ENCODE peak calls at places on chromosomes 12 and 14, in nine cellular contexts. One of them, this sample, is unnamed. For H3K36me3, the result is how much of the 10 kb centered on the place peaks cover.

GRCh38 chr12:93176166-93176565 is 201.6 kb upstream of the NUDT4 start:
- DNase-seq in neural progenitor cell: no peak
- DNase-seq in brain microvascular endothelial cell: no peak
- DNase-seq in cardiac muscle cell: peak
- DNase-seq in thyroid gland: no peak
- DNase-seq in Peyer's patch: no peak
- DNase-seq in SK-N-SH: no peak
- DNase-seq in OCI-LY7: no peak
- DNase-seq in tibial artery: no peak
- DNase-seq in this sample: no peak

GRCh38 chr12:127656261-127656660 is 610.7 kb upstream of the TMEM132C start:
- DNase-seq in neural progenitor cell: no peak
- DNase-seq in brain microvascular endothelial cell: no peak
- DNase-seq in cardiac muscle cell: no peak
- DNase-seq in thyroid gland: no peak
- DNase-seq in Peyer's patch: no peak
- DNase-seq in SK-N-SH: no peak
- DNase-seq in OCI-LY7: no peak
- DNase-seq in tibial artery: no peak
- DNase-seq in this sample: no peak

GRCh38 chr12:50979369-50980052 is 27.2 kb downstream of the HIGD1C start:
- DNase-seq in neural progenitor cell: no peak
- DNase-seq in brain microvascular endothelial cell: no peak
- DNase-seq in cardiac muscle cell: no peak
- DNase-seq in thyroid gland: peak
- DNase-seq in Peyer's patch: no peak
- DNase-seq in SK-N-SH: no peak
- DNase-seq in OCI-LY7: no peak
- DNase-seq in tibial artery: no peak
- DNase-seq in this sample: no peak

GRCh38 chr14:50846171-50846880 is 15.4 kb upstream of the NIN start:
- DNase-seq in neural progenitor cell: no peak
- DNase-seq in brain microvascular endothelial cell: peak
- DNase-seq in cardiac muscle cell: peak
- DNase-seq in thyroid gland: peak
- DNase-seq in Peyer's patch: no peak
- DNase-seq in SK-N-SH: no peak
- DNase-seq in OCI-LY7: no peak
- DNase-seq in tibial artery: no peak
- DNase-seq in this sample: no peak

GRCh38 chr12:64877363-64878004 is 53.0 kb downstream of the TBC1D30 start:
- DNase-seq in neural progenitor cell: no peak
- DNase-seq in brain microvascular endothelial cell: no peak
- DNase-seq in cardiac muscle cell: peak
- DNase-seq in thyroid gland: no peak
- DNase-seq in Peyer's patch: no peak
- DNase-seq in SK-N-SH: no peak
- DNase-seq in OCI-LY7: no peak
- DNase-seq in tibial artery: no peak
- DNase-seq in this sample: no peak

GRCh38 chr14:40870252-40870651 is 736.4 kb upstream of the LRFN5 start:
- DNase-seq in neural progenitor cell: no peak
- DNase-seq in brain microvascular endothelial cell: no peak
- DNase-seq in cardiac muscle cell: no peak
- DNase-seq in thyroid gland: no peak
- DNase-seq in Peyer's patch: no peak
- DNase-seq in SK-N-SH: no peak
- DNase-seq in OCI-LY7: no peak
- DNase-seq in tibial artery: no peak
- DNase-seq in this sample: no peak

GRCh38 chr14:70919774-70920173 is 12.5 kb downstream of the PCNX1 start:
- DNase-seq in neural progenitor cell: no peak
- DNase-seq in brain microvascular endothelial cell: peak
- DNase-seq in cardiac muscle cell: peak
- DNase-seq in thyroid gland: peak
- DNase-seq in Peyer's patch: no peak
- DNase-seq in SK-N-SH: no peak
- DNase-seq in OCI-LY7: no peak
- DNase-seq in tibial artery: no peak
- DNase-seq in this sample: no peak

GRCh38 chr14:54175298-54175942 is 218.8 kb upstream of the BMP4 start:
- DNase-seq in neural progenitor cell: peak
- DNase-seq in brain microvascular endothelial cell: peak
- DNase-seq in cardiac muscle cell: peak
- DNase-seq in thyroid gland: peak
- DNase-seq in Peyer's patch: peak
- DNase-seq in SK-N-SH: peak
- DNase-seq in OCI-LY7: peak
- DNase-seq in tibial artery: peak
- DNase-seq in this sample: no peak

GRCh38 chr12:28925726-28926376 is 223.2 kb upstream of the FAR2 start:
- DNase-seq in neural progenitor cell: no peak
- DNase-seq in brain microvascular endothelial cell: no peak
- DNase-seq in cardiac muscle cell: peak
- DNase-seq in thyroid gland: no peak
- DNase-seq in Peyer's patch: no peak
- DNase-seq in SK-N-SH: no peak
- DNase-seq in OCI-LY7: no peak
- DNase-seq in tibial artery: no peak
- DNase-seq in this sample: no peak

GRCh38 chr12:115456946-115457689 is 773.1 kb upstream of the TBX3 start:
- DNase-seq in neural progenitor cell: peak
- DNase-seq in brain microvascular endothelial cell: no peak
- DNase-seq in cardiac muscle cell: no peak
- DNase-seq in thyroid gland: no peak
- DNase-seq in Peyer's patch: no peak
- DNase-seq in SK-N-SH: no peak
- DNase-seq in OCI-LY7: no peak
- DNase-seq in tibial artery: no peak
- DNase-seq in this sample: no peak

GRCh38 chr12:54005853-54006699 is 2.7 kb upstream of the HOXC8 start:
- DNase-seq in neural progenitor cell: peak
- DNase-seq in brain microvascular endothelial cell: peak
- DNase-seq in cardiac muscle cell: peak
- DNase-seq in thyroid gland: peak
- DNase-seq in Peyer's patch: peak
- DNase-seq in SK-N-SH: peak
- DNase-seq in OCI-LY7: peak
- DNase-seq in tibial artery: peak
- DNase-seq in this sample: peak

GRCh38 chr14:92513966-92514843 is 624 bp downstream of the RIN3 start:
- DNase-seq in neural progenitor cell: peak
- DNase-seq in brain microvascular endothelial cell: no peak
- DNase-seq in cardiac muscle cell: peak
- DNase-seq in thyroid gland: no peak
- DNase-seq in Peyer's patch: no peak
- DNase-seq in SK-N-SH: no peak
- DNase-seq in OCI-LY7: no peak
- DNase-seq in tibial artery: no peak
- DNase-seq in this sample: peak

GRCh38 chr12:70249903-70250302 is 6.7 kb downstream of the CNOT2 start:
- DNase-seq in neural progenitor cell: no peak
- DNase-seq in brain microvascular endothelial cell: no peak
- DNase-seq in cardiac muscle cell: no peak
- DNase-seq in thyroid gland: no peak
- DNase-seq in Peyer's patch: no peak
- DNase-seq in SK-N-SH: no peak
- DNase-seq in OCI-LY7: no peak
- DNase-seq in tibial artery: no peak
- DNase-seq in this sample: no peak

GRCh38 chr12:70246580-70246979 is 3.3 kb downstream of the CNOT2 start:
- DNase-seq in neural progenitor cell: no peak
- DNase-seq in brain microvascular endothelial cell: no peak
- DNase-seq in cardiac muscle cell: no peak
- DNase-seq in thyroid gland: no peak
- DNase-seq in Peyer's patch: no peak
- DNase-seq in SK-N-SH: no peak
- DNase-seq in OCI-LY7: no peak
- DNase-seq in tibial artery: no peak
- DNase-seq in this sample: no peak

GRCh38 chr12:70247653-70248199 is 4.5 kb downstream of the CNOT2 start:
- DNase-seq in neural progenitor cell: no peak
- DNase-seq in brain microvascular endothelial cell: no peak
- DNase-seq in cardiac muscle cell: no peak
- DNase-seq in thyroid gland: no peak
- DNase-seq in Peyer's patch: no peak
- DNase-seq in SK-N-SH: no peak
- DNase-seq in OCI-LY7: no peak
- DNase-seq in tibial artery: no peak
- DNase-seq in this sample: no peak

GRCh38 chr12:70251226-70251625 is 8.0 kb downstream of the CNOT2 start:
- DNase-seq in neural progenitor cell: no peak
- DNase-seq in brain microvascular endothelial cell: no peak
- DNase-seq in cardiac muscle cell: no peak
- DNase-seq in thyroid gland: no peak
- DNase-seq in Peyer's patch: no peak
- DNase-seq in SK-N-SH: no peak
- DNase-seq in OCI-LY7: no peak
- DNase-seq in tibial artery: no peak
- DNase-seq in this sample: no peak

DNA sequence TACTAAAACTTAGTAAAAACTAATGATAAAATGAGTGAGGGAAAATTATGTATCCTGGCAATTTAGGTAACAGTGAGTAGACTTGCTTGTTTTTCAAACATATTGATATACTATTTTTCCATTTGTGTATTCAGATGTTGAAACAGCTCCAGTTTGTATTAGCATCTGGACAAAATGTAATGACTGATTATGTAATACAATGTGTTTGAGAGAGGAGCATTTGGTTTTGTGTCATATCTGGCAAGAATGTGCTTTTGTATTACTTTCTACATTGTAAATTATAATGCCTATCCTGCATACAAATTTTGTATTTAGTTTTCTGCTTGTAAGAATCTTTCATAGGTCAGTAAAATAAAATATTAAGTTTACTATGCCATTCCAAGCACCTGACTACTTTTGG is 5.7 kb downstream of the CNOT2 start:
- DNase-seq in neural progenitor cell: no peak
- DNase-seq in brain microvascular endothelial cell: no peak
- DNase-seq in cardiac muscle cell: peak
- DNase-seq in thyroid gland: no peak
- DNase-seq in Peyer's patch: no peak
- DNase-seq in SK-N-SH: no peak
- DNase-seq in OCI-LY7: no peak
- DNase-seq in tibial artery: no peak
- DNase-seq in this sample: no peak
- TF ChIP-seq CTCF in neural progenitor cell: no peak
- TF ChIP-seq CTCF in brain microvascular endothelial cell: no peak
- TF ChIP-seq CTCF in cardiac muscle cell: no peak
- TF ChIP-seq CTCF in thyroid gland: no peak
- TF ChIP-seq CTCF in Peyer's patch: no peak
- TF ChIP-seq CTCF in SK-N-SH: no peak
- TF ChIP-seq CTCF in OCI-LY7: no peak
- TF ChIP-seq CTCF in tibial artery: no peak
- TF ChIP-seq CTCF in this sample: no peak

GRCh38 chr12:111893287-111893686 is 51.3 kb downstream of the MAPKAPK5 start:
- DNase-seq in neural progenitor cell: no peak
- DNase-seq in brain microvascular endothelial cell: no peak
- DNase-seq in cardiac muscle cell: no peak
- DNase-seq in thyroid gland: peak
- DNase-seq in Peyer's patch: no peak
- DNase-seq in SK-N-SH: no peak
- DNase-seq in OCI-LY7: no peak
- DNase-seq in tibial artery: no peak
- DNase-seq in this sample: no peak
- H3K36me3 ChIP-seq in neural progenitor cell: under half
- H3K36me3 ChIP-seq in brain microvascular endothelial cell: half or more
- H3K36me3 ChIP-seq in cardiac muscle cell: under half
- H3K36me3 ChIP-seq in thyroid gland: under half
- H3K36me3 ChIP-seq in Peyer's patch: under half
- H3K36me3 ChIP-seq in SK-N-SH: half or more
- H3K36me3 ChIP-seq in OCI-LY7: half or more
- H3K36me3 ChIP-seq in tibial artery: half or more
- H3K36me3 ChIP-seq in this sample: under half

GRCh38 chr12:14893471-14894250 is 8.0 kb upstream of the MGP start:
- DNase-seq in neural progenitor cell: no peak
- DNase-seq in brain microvascular endothelial cell: peak
- DNase-seq in cardiac muscle cell: peak
- DNase-seq in thyroid gland: peak
- DNase-seq in Peyer's patch: no peak
- DNase-seq in SK-N-SH: no peak
- DNase-seq in OCI-LY7: no peak
- DNase-seq in tibial artery: no peak
- DNase-seq in this sample: no peak
- TF ChIP-seq CTCF in neural progenitor cell: no peak
- TF ChIP-seq CTCF in brain microvascular endothelial cell: no peak
- TF ChIP-seq CTCF in cardiac muscle cell: no peak
- TF ChIP-seq CTCF in thyroid gland: no peak
- TF ChIP-seq CTCF in Peyer's patch: no peak
- TF ChIP-seq CTCF in SK-N-SH: no peak
- TF ChIP-seq CTCF in OCI-LY7: no peak
- TF ChIP-seq CTCF in tibial artery: no peak
- TF ChIP-seq CTCF in this sample: no peak

GRCh38 chr14:103692871-103693270 is 22.4 kb downstream of the XRCC3 start:
- DNase-seq in neural progenitor cell: no peak
- DNase-seq in brain microvascular endothelial cell: no peak
- DNase-seq in cardiac muscle cell: no peak
- DNase-seq in thyroid gland: no peak
- DNase-seq in Peyer's patch: no peak
- DNase-seq in SK-N-SH: no peak
- DNase-seq in OCI-LY7: peak
- DNase-seq in tibial artery: no peak
- DNase-seq in this sample: peak

GRCh38 chr14:103688906-103689902 is 26.0 kb downstream of the XRCC3 start:
- DNase-seq in neural progenitor cell: no peak
- DNase-seq in brain microvascular endothelial cell: no peak
- DNase-seq in cardiac muscle cell: peak
- DNase-seq in thyroid gland: peak
- DNase-seq in Peyer's patch: peak
- DNase-seq in SK-N-SH: no peak
- DNase-seq in OCI-LY7: peak
- DNase-seq in tibial artery: no peak
- DNase-seq in this sample: peak

GRCh38 chr14:103692159-103692558 is 23.1 kb downstream of the XRCC3 start:
- DNase-seq in neural progenitor cell: no peak
- DNase-seq in brain microvascular endothelial cell: no peak
- DNase-seq in cardiac muscle cell: no peak
- DNase-seq in thyroid gland: no peak
- DNase-seq in Peyer's patch: no peak
- DNase-seq in SK-N-SH: no peak
- DNase-seq in OCI-LY7: peak
- DNase-seq in tibial artery: no peak
- DNase-seq in this sample: no peak

GRCh38 chr14:103688441-103688840 is 26.8 kb downstream of the XRCC3 start:
- DNase-seq in neural progenitor cell: no peak
- DNase-seq in brain microvascular endothelial cell: no peak
- DNase-seq in cardiac muscle cell: no peak
- DNase-seq in thyroid gland: no peak
- DNase-seq in Peyer's patch: no peak
- DNase-seq in SK-N-SH: no peak
- DNase-seq in OCI-LY7: no peak
- DNase-seq in tibial artery: no peak
- DNase-seq in this sample: no peak

DNA sequence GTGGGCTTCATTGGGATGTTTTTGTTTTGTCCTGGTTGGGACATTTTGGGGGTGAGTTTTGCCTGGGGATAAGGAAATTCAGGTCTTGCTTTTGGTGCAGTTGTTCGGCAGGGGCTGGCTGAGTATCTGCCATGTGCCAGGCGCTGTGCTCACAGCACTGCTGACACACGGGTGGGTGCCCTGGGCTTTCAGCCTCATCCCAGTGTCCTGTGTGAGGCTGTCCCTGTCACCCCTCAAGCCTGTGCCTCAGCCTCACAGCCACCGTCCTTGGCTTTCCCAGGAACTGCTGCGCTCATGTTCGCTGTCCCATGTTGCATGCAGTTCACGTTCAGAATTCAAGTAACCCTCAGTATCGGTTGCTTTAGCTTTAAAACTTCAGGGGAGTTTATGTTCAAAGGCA is 24.9 kb downstream of the XRCC3 start:
- DNase-seq in neural progenitor cell: no peak
- DNase-seq in brain microvascular endothelial cell: no peak
- DNase-seq in cardiac muscle cell: no peak
- DNase-seq in thyroid gland: no peak
- DNase-seq in Peyer's patch: no peak
- DNase-seq in SK-N-SH: no peak
- DNase-seq in OCI-LY7: no peak
- DNase-seq in tibial artery: no peak
- DNase-seq in this sample: no peak
- H3K36me3 ChIP-seq in neural progenitor cell: under half
- H3K36me3 ChIP-seq in brain microvascular endothelial cell: under half
- H3K36me3 ChIP-seq in cardiac muscle cell: under half
- H3K36me3 ChIP-seq in thyroid gland: under half
- H3K36me3 ChIP-seq in Peyer's patch: under half
- H3K36me3 ChIP-seq in SK-N-SH: half or more
- H3K36me3 ChIP-seq in OCI-LY7: half or more
- H3K36me3 ChIP-seq in tibial artery: half or more
- H3K36me3 ChIP-seq in this sample: under half